ENCODE peak calls at places on chromosomes 12 and 14, in ten cellular contexts. Z, A, G, T, I, Q, M, J, K and R are unnamed samples.

GRCh38 chr14:36879558-36879957 is 217.9 kb downstream of the PAX9 start:
- DNase-seq in K (no peak), Q (no peak), J (no peak), Z (no peak), I (no peak), M (no peak), A (no peak), G (no peak), T (no peak), R (no peak)

GRCh38 chr12:120686690-120687569 is at the start of gene MLEC:
- DNase-seq in G (peak), Z (peak), Q (peak), A (peak), I (peak), M (peak), K (peak), J (peak), T (peak), R (peak)

GRCh38 chr14:59507063-59507751 is 22.9 kb downstream of the JKAMP start:
- DNase-seq in M (peak), A (peak), Q (peak), I (peak), T (peak), K (peak), Z (peak), J (no peak), G (peak), R (peak)

GRCh38 chr12:100154472-100155247 is 12.0 kb upstream of the BLTP3B start:
- DNase-seq in I (peak), M (peak), J (no peak), Q (peak), A (peak), G (peak), T (peak), K (peak), Z (no peak), R (peak)

GRCh38 chr14:99420711-99421110 is 59.9 kb downstream of the SETD3 start:
- DNase-seq in Q (no peak), J (no peak), A (peak), T (no peak), I (no peak), M (no peak), Z (no peak), G (peak), K (no peak), R (no peak)

GRCh38 chr12:43988838-43989560 is 153.1 kb downstream of the TMEM117 start:
- DNase-seq in J (no peak), I (no peak), A (no peak), Z (no peak), K (no peak), T (no peak), M (no peak), Q (no peak), G (no peak), R (peak)

GRCh38 chr12:2396448-2396871 is 343.7 kb downstream of the CACNA1C start:
- DNase-seq in G (no peak), J (no peak), T (peak), A (peak), Z (no peak), M (no peak), Q (no peak), K (no peak), I (no peak), R (no peak)

GRCh38 chr12:65182012-65182739 is 12.8 kb downstream of the LEMD3 start:
- DNase-seq in I (no peak), K (no peak), G (no peak), T (no peak), A (no peak), Q (no peak), Z (no peak), M (no peak), J (no peak), R (no peak)

GRCh38 chr12:14260011-14260993 is 105.2 kb upstream of the ATF7IP start:
- DNase-seq in K (peak), T (peak), Z (peak), I (no peak), A (peak), J (no peak), G (peak), M (peak), Q (no peak), R (peak)

GRCh38 chr12:44126811-44127210 is 290.9 kb downstream of the TMEM117 start:
- DNase-seq in M (no peak), J (no peak), K (no peak), G (no peak), Q (no peak), T (no peak), I (no peak), A (no peak), Z (no peak), R (no peak)

GRCh38 chr12:15732341-15733061 is 56.7 kb downstream of the EPS8 start:
- DNase-seq in G (no peak), M (no peak), K (no peak), J (no peak), T (peak), I (no peak), Q (no peak), Z (no peak), A (no peak), R (no peak)

GRCh38 chr12:57765003-57765697 is 1.7 kb downstream of the CYP27B1 start:
- DNase-seq in I (no peak), K (peak), G (peak), J (no peak), T (no peak), Q (peak), M (peak), Z (no peak), A (no peak), R (peak)

GRCh38 chr14:73463411-73463810 is 5.1 kb upstream of the NUMB start:
- DNase-seq in A (peak), Z (peak), I (no peak), J (peak), T (peak), Q (peak), G (no peak), K (no peak), M (no peak), R (peak)

GRCh38 chr12:108689314-108690190 is 41.8 kb downstream of the CORO1C start:
- DNase-seq in K (no peak), A (no peak), Z (no peak), G (peak), T (peak), J (no peak), Q (peak), M (no peak), I (no peak), R (peak)

GRCh38 chr12:131905640-131906091 is 11.2 kb downstream of the ULK1 start:
- DNase-seq in T (no peak), K (no peak), G (no peak), I (no peak), J (no peak), A (no peak), Z (no peak), Q (no peak), M (no peak), R (no peak)

GRCh38 chr12:59650594-59651229 is 54.9 kb downstream of the SLC16A7 start:
- DNase-seq in Z (no peak), T (no peak), K (peak), M (no peak), Q (no peak), G (peak), I (peak), J (no peak), A (no peak), R (no peak)